ENCODE peak calls at places on chromosomes 6 and 20, in four cellular contexts. M is Peyer's patch, Z is GM10248, D is omental fat pad. G is an unnamed sample.

GRCh38 chr6:37624606-37625574 is 72.8 kb downstream of the MDGA1 start:
- DNase-seq in M (peak), Z (no peak), D (no peak), G (peak)

GRCh38 chr6:135830971-135831370 is 20.5 kb upstream of the PDE7B start:
- DNase-seq in Z (no peak), M (no peak), D (no peak), G (no peak)

GRCh38 chr20:60202046-60202445 is 243.8 kb downstream of the CDH26 start:
- DNase-seq in Z (no peak), M (no peak), D (no peak), G (no peak)

GRCh38 chr20:47354710-47355488 is 1.6 kb downstream of the ZMYND8 start:
- DNase-seq in M (no peak), D (no peak), Z (no peak), G (no peak)

GRCh38 chr6:96420294-96420693 is 101.3 kb upstream of the UFL1 start:
- DNase-seq in Z (no peak), M (no peak), D (no peak), G (no peak)

GRCh38 chr6:21404577-21404976 is 189.0 kb upstream of the SOX4 start:
- DNase-seq in M (no peak), D (no peak), Z (peak), G (no peak)

GRCh38 chr6:151054304-151054703 is 185.5 kb upstream of the AKAP12 start:
- DNase-seq in D (no peak), Z (no peak), M (no peak), G (no peak)

GRCh38 chr6:143286280-143286795 is 164.2 kb downstream of the ADAT2 start:
- DNase-seq in D (no peak), Z (no peak), M (no peak), G (no peak)

GRCh38 chr6:2579789-2580570 is 170.7 kb downstream of the MYLK4 start:
- DNase-seq in Z (no peak), M (no peak), D (no peak), G (no peak)

GRCh38 chr6:129901910-129902309 is 40.8 kb upstream of the TMEM244 start:
- DNase-seq in M (no peak), Z (no peak), D (no peak), G (no peak)

GRCh38 chr6:1609662-1610496 is at the start of gene FOXC1:
- DNase-seq in D (peak), M (peak), Z (peak), G (peak)

GRCh38 chr6:129280719-129281118 is 397.8 kb downstream of the LAMA2 start:
- DNase-seq in M (no peak), Z (no peak), D (no peak), G (no peak)

GRCh38 chr20:62860924-62861691 is 514 bp downstream of the TCFL5 start:
- DNase-seq in Z (no peak), D (no peak), M (no peak), G (no peak)

GRCh38 chr6:119879731-119880130 is 530.2 kb upstream of the MAN1A1 start:
- DNase-seq in D (no peak), Z (no peak), M (no peak), G (no peak)

GRCh38 chr20:58416832-58417231 is 27.8 kb downstream of the VAPB start:
- DNase-seq in D (no peak), Z (no peak), M (no peak), G (no peak)

GRCh38 chr6:57127763-57128162 is 37.8 kb downstream of the ZNF451 start:
- DNase-seq in Z (no peak), M (no peak), D (no peak), G (no peak)

GRCh38 chr6:25165181-25165580 is 114.0 kb upstream of the CARMIL1 start:
- DNase-seq in D (no peak), Z (no peak), M (no peak), G (no peak)

GRCh38 chr20:32207211-32207625 is 325 bp downstream of the PLAGL2 start:
- DNase-seq in M (no peak), Z (no peak), D (no peak), G (no peak)

GRCh38 chr6:30007132-30007764 is 53.8 kb upstream of the POLR1H start:
- DNase-seq in D (no peak), Z (peak), M (no peak), G (peak)

DNA sequence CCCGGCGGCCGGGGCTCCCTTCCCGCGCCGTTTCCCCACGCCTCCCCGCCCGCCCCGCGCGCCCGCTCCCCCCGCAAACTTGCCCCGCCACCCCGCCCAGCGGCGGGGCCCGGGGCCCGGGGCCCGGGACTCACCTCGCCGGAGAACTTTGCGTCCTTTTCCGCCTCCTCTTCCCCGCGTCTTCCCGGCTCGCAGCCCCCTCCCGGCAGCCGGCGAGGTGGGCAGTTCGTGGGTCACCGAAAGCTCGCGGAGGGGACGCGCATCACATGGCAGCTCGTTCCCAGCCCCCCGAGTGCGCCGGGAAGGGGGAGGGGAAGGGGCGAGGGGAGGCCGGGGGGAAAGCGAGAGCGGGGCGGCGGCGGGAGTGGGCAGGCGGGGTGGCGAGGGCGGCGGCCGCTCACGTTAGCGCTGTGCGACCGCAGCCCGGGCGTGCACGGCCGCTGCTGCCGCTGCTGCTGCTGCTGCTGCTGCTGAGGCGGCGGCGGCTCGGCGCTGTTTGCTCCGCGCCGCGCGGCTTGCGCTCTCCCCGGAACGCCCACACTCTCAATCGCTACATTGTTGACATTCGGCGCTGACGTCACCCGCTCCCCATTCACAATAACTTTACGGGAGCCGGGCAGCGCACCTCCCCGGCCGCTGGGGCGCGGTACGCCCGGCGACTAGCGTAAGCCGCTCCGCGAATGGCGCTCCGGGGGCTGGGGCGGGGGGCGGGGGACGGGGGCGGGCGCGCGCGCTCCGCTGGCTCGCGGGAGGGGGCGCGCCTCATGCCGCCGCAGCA is at the start of gene BACH2:
- DNase-seq in Z (peak), M (peak), D (peak), G (peak)
- TF ChIP-seq CTCF in Z (no peak), M (peak), D (no peak), G (no peak)

GRCh38 chr20:4192378-4193048 is 177.2 kb upstream of the RNF24 start:
- DNase-seq in M (no peak), Z (no peak), D (no peak), G (no peak)
- TF ChIP-seq CTCF in M (no peak), Z (no peak), D (no peak), G (no peak)

GRCh38 chr20:3629893-3630292 is 33.3 kb downstream of the GFRA4 start:
- DNase-seq in M (no peak), D (no peak), Z (no peak), G (no peak)

GRCh38 chr20:3632311-3633004 is 30.7 kb downstream of the GFRA4 start:
- DNase-seq in Z (no peak), D (no peak), M (no peak), G (no peak)

GRCh38 chr20:3631534-3631933 is 31.7 kb downstream of the GFRA4 start:
- DNase-seq in D (no peak), Z (no peak), M (no peak), G (no peak)

GRCh38 chr20:3630429-3630828 is 32.8 kb downstream of the GFRA4 start:
- DNase-seq in M (no peak), D (no peak), Z (no peak), G (no peak)

GRCh38 chr20:3628502-3629314 is 34.5 kb downstream of the GFRA4 start:
- DNase-seq in M (no peak), D (no peak), Z (no peak), G (no peak)
- TF ChIP-seq CTCF in M (no peak), D (no peak), Z (no peak), G (no peak)

DNA sequence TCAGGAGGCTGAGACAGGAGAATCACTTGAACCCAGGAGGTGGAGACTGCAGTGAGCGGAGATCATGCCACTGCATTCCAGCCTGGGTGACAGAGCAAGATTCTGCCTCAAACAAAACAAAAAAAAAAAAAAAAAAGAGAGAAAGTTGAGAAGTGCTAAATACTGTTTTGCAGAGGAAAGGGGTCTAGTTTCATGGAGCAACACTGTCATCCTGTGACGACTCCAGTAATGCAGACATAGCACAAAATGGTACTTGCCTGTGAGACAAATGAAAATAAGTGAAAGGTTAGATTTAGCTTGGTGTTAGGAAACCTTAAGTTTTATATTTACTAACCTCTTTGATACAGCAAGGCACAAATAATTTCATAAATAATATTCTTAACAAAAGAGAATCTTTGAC is 29.7 kb downstream of the CEP162 start:
- DNase-seq in D (no peak), Z (no peak), M (no peak), G (no peak)
- TF ChIP-seq CTCF in D (no peak), Z (no peak), M (no peak), G (no peak)

GRCh38 chr20:21125072-21125848 is 622 bp upstream of the KIZ start:
- DNase-seq in D (no peak), Z (no peak), M (peak), G (no peak)

GRCh38 chr20:21124190-21124589 is 1.7 kb upstream of the KIZ start:
- DNase-seq in M (no peak), Z (no peak), D (no peak), G (no peak)

GRCh38 chr20:21129861-21130260 is 4.0 kb downstream of the KIZ start:
- DNase-seq in D (no peak), M (no peak), Z (no peak), G (no peak)

GRCh38 chr20:21127201-21127981 is 1.5 kb downstream of the KIZ start:
- DNase-seq in M (no peak), Z (no peak), D (no peak), G (no peak)

GRCh38 chr20:21125849-21126840 is at the start of gene KIZ:
- DNase-seq in D (peak), M (peak), Z (peak), G (peak)
- TF ChIP-seq CTCF in D (no peak), M (peak), Z (peak), G (peak)

DNA sequence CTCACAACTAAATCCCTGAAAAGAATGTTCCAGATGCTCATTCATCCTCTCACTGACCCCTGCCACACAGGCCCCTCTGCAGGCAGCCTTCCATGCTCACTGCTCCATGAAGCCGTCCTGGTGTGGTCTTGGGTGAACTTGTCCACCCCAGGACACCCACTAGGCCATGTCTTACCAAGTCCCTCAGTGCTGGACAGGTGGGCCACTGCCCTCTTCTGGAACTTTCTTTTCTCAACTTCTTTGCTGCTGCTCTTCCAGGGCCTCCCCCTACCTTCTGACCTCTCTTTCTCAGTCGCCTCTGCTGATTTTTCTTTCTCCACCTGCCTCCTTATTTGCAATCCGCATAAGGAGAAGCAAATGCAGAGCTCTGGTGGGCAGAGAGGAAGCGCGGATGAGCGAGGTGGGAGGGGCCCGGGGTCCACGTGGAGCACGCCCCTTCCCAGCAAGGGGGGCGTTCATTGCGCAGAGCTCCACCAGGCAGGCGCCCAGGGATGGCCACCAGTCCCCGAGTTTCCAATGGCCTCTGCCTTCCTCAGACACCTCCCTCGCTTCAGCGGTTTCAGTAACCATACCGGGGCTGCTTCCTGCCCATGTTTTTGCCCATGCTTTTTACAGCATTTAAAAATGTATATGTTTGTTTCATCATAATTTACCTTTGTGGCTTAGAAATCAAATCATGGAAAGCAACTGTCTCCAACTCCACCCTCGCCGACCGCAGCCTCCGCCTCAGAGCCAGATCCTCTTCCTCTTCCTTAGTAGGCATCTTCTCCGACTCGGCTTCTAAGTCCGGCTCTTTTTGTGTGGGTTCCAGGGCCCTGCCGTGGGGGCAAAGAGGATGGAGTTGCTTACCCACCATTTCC is 129.6 kb downstream of the ZDHHC14 start:
- DNase-seq in D (no peak), Z (no peak), M (no peak), G (no peak)
- TF ChIP-seq CTCF in D (no peak), Z (no peak), M (no peak), G (no peak)

GRCh38 chr20:50390685-50391443 is 119.3 kb upstream of the PTPN1 start:
- DNase-seq in Z (no peak), D (no peak), M (no peak), G (no peak)
- TF ChIP-seq CTCF in Z (no peak), D (no peak), M (no peak), G (no peak)

G was measured in lung.